ENCODE peak calls at places on chromosomes 1 and 21, in five cellular contexts. Q is endodermal cell, I is fibroblast of lung, H is astrocyte, U is IMR-90. F is an unnamed sample.

GRCh38 chr1:55067022-55067781 is 27.9 kb downstream of the PCSK9 start:
- DNase-seq in Q (peak; percentile 49), I (no peak), H (no peak), U (no peak), F (no peak)

GRCh38 chr1:22662318-22662717 is 9.3 kb downstream of the C1QB start:
- DNase-seq in Q (peak; percentile 92), I (no peak), H (no peak), U (no peak), F (peak; percentile 2)

GRCh38 chr1:58732087-58732486 is 32.2 kb upstream of the MYSM1 start:
- DNase-seq in Q (no peak), I (peak; percentile 65), H (peak; percentile 53), U (peak; percentile 57), F (no peak)

GRCh38 chr1:172277277-172277676 is 143.2 kb upstream of the C1orf105 start:
- DNase-seq in Q (no peak), I (peak; percentile 95), H (peak; percentile 94), U (peak; percentile 69), F (no peak)

GRCh38 chr1:216553766-216554165 is 130.5 kb upstream of the USH2A start:
- DNase-seq in Q (no peak), I (no peak), H (no peak), U (peak; percentile 62), F (no peak)

GRCh38 chr1:100461222-100461621 is 76.7 kb upstream of the GPR88 start:
- DNase-seq in Q (peak; percentile 52), I (peak; percentile 26), H (peak; percentile 22), U (no peak), F (no peak)

GRCh38 chr21:44710294-44710665 is 1.1 kb downstream of the TSPEAR start:
- DNase-seq in Q (peak; percentile 70), I (no peak), H (no peak), U (no peak), F (no peak)

GRCh38 chr1:224759570-224760562 is 143.7 kb downstream of the CNIH3 start:
- DNase-seq in Q (peak; percentile 13), I (no peak), H (no peak), U (no peak), F (no peak)

GRCh38 chr1:94755675-94756074 is 64.5 kb upstream of the SLC44A3 start:
- DNase-seq in Q (no peak), I (peak; percentile 97), H (peak; percentile 97), U (peak; percentile 99), F (no peak)

GRCh38 chr1:57111210-57111609 is 145.4 kb upstream of the C8B start:
- DNase-seq in Q (no peak), I (no peak), H (no peak), U (no peak), F (peak; percentile 59)

GRCh38 chr1:241828576-241828975 is 19.4 kb upstream of the EXO1 start:
- DNase-seq in Q (no peak), I (peak; percentile 59), H (peak; percentile 48), U (peak; percentile 54), F (peak; percentile 57)

GRCh38 chr1:173646656-173647055 is 11.5 kb downstream of the TEX50 start:
- DNase-seq in Q (no peak), I (no peak), H (no peak), U (no peak), F (no peak)

GRCh38 chr1:162562452-162562828 is 918 bp downstream of the UAP1 start:
- DNase-seq in Q (no peak), I (peak; percentile 73), H (peak; percentile 62), U (peak; percentile 65), F (peak; percentile 64)

GRCh38 chr1:45334308-45335245 is 5.4 kb upstream of the TOE1 start:
- DNase-seq in Q (peak; percentile 83), I (no peak), H (no peak), U (peak; percentile 16), F (no peak)

GRCh38 chr1:227540170-227541098 is 22.9 kb upstream of the ZNF678 start:
- DNase-seq in Q (no peak), I (no peak), H (no peak), U (no peak), F (no peak)

GRCh38 chr1:154955718-154956513 is at the start of gene PBXIP1:
- DNase-seq in Q (peak; percentile 97), I (peak; percentile 86), H (peak; percentile 78), U (peak; percentile 87), F (peak; percentile 85)

GRCh38 chr21:25963186-25963585 is 207.4 kb downstream of the APP start:
- DNase-seq in Q (no peak), I (peak; percentile 77), H (peak; percentile 72), U (peak; percentile 34), F (peak; percentile 80)
- H3K36me3 ChIP-seq in Q (peaks cover 60% of the 10 kb centered on the region), I (no peaks in the 10 kb centered on the region), H (no peaks in the 10 kb centered on the region), U (peaks cover 4% of the 10 kb centered on the region), F (peaks cover 7% of the 10 kb centered on the region)

GRCh38 chr1:150320667-150320978 is 710 bp upstream of the PRPF3 start:
- DNase-seq in Q (no peak), I (no peak), H (no peak), U (no peak), F (no peak)

GRCh38 chr1:150321826-150322166 is 463 bp downstream of the PRPF3 start:
- DNase-seq in Q (no peak), I (peak; percentile 3), H (no peak), U (no peak), F (no peak)

GRCh38 chr1:150322310-150322709 is 977 bp downstream of the PRPF3 start:
- DNase-seq in Q (no peak), I (no peak), H (no peak), U (peak; percentile 15), F (peak; percentile 62)
- H3K9ac ChIP-seq in Q (peak overlapping the region; percentile 81), I (no peak overlapping the region), H (peak overlapping the region; percentile 93), U (peak overlapping the region; percentile 97), F (peak overlapping the region; percentile 85)

DNA sequence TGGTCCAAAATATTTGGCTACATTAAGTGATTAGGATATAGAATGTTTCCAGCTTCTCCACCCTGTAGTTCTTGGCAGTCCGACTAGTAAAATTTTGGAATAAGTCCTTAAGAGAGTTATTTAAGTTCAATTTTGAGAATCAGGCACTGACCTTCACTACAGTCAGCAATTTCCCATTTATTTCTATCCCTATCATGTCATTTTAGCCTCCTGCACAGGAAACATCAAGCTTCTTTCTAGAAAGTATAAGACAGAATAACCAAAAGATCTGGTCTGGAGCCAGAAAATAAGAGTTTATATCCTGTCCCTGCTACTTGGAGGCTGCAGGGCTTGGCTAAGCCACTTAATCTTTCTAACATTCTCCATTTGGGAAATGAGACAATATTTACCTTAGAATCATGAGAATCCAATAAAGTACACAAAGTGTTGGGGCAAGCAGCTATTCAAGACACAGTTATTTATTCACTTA is 162.2 kb downstream of the DPYD start:
- DNase-seq in Q (no peak), I (peak; percentile 65), H (peak; percentile 63), U (no peak), F (no peak)
- H3K9me3 ChIP-seq in Q (peaks cover 6% of the 10 kb centered on the region), I (no peaks in the 10 kb centered on the region), H (peaks cover 4% of the 10 kb centered on the region), U (no peaks in the 10 kb centered on the region), F (peaks cover 2% of the 10 kb centered on the region)

DNA sequence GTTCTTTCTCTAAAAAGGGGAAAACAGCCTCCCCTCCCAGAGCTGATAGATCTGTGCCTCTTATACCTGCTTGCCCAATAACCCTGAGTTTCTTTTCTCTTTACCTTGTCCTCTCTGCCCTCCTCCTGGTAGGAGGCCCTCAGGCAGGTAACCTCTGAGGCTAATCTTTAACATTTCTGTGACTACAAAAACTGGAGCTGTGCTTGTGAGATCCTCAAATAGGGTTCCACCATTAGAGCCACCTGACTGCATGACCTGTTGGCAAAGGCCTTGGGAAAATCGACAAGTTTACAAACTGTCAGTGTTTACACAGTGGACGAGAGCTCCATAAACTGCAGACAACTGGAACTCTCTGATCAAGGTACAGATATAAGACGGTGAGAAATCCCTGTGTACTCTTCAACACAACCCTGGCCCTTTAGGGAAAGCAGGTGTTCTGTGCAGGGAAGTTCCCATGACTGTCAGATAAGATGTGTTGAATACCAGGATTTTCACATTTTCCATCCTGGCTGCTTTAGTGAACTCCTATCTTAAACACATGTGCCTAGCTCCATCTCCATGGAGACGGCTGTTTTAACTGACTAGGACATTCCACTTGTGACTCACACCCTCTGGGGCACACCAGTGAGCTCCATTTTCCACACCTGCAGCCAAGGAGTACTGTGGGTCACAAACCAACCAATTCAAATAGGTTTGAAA is 38.3 kb downstream of the ECE1 start:
- DNase-seq in Q (no peak), I (peak; percentile 98), H (peak; percentile 97), U (peak; percentile 96), F (peak; percentile 96)
- H3K36me3 ChIP-seq in Q (peaks cover 9% of the 10 kb centered on the region), I (peaks cover 27% of the 10 kb centered on the region), H (peaks cover 18% of the 10 kb centered on the region), U (peaks cover 36% of the 10 kb centered on the region), F (no peaks in the 10 kb centered on the region)

GRCh38 chr1:41013812-41014211 is 7.7 kb downstream of the SLFNL1 start:
- DNase-seq in Q (no peak), I (no peak), H (no peak), U (no peak), F (no peak)
- H3K9ac ChIP-seq in Q (no peak overlapping the region), I (no peak overlapping the region), H (no peak overlapping the region), U (no peak overlapping the region), F (no peak overlapping the region)

GRCh38 chr1:5428391-5428790 is 563.8 kb downstream of the NPHP4 start:
- DNase-seq in Q (no peak), I (no peak), H (no peak), U (no peak), F (no peak)

GRCh38 chr1:5430911-5431310 is 561.3 kb downstream of the NPHP4 start:
- DNase-seq in Q (no peak), I (no peak), H (no peak), U (no peak), F (no peak)

GRCh38 chr1:5436808-5437207 is 555.4 kb downstream of the NPHP4 start:
- DNase-seq in Q (no peak), I (no peak), H (no peak), U (no peak), F (no peak)

GRCh38 chr1:5430136-5430535 is 562.1 kb downstream of the NPHP4 start:
- DNase-seq in Q (no peak), I (no peak), H (no peak), U (no peak), F (no peak)

GRCh38 chr1:5432436-5432835 is 559.8 kb downstream of the NPHP4 start:
- DNase-seq in Q (no peak), I (no peak), H (no peak), U (no peak), F (no peak)
- H3K9me3 ChIP-seq in Q (no peaks in the 10 kb centered on the region), I (no peaks in the 10 kb centered on the region), H (peaks cover 4% of the 10 kb centered on the region), U (peaks cover 51% of the 10 kb centered on the region), F (peaks cover 12% of the 10 kb centered on the region)

DNA sequence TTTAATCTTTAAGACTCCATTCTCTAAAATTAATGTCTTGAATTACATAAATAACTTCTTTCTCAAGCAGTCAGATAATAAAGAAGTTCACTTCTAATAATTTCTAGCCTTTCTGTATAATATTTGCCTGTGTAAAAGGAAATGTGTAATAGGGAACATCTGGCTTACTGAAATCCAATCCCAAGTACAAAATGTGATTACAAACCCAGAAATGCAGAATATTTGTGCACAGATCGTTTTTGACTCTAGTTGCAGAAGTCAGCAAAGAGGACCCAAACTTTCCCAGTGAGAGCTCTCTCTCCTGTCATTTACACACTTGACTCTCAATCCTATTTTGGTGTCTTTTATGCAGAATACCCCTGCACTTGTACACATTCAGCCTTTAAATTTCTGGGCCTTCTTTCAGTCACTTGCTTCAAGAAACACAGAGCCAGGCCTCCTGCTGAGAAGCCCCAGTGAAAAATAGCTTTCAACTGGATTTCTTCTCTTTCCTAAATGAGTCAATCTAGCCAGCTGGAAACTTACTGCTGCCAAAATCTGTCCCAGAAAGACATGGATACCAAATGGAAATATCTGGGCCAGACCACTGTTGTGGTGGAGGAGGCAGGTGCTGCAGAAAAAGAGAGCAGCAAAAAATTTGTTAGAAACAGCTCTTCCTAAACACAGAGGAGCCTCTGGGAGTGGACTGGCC is 68.5 kb upstream of the ADAM30 start:
- DNase-seq in Q (no peak), I (peak; percentile 90), H (peak; percentile 86), U (peak; percentile 81), F (no peak)
- H3K36me3 ChIP-seq in Q (peaks cover 57% of the 10 kb centered on the region), I (peaks cover 15% of the 10 kb centered on the region), H (peaks cover 39% of the 10 kb centered on the region), U (peaks cover 30% of the 10 kb centered on the region), F (peaks cover 43% of the 10 kb centered on the region)

GRCh38 chr1:25054526-25054925 is 124.5 kb upstream of the RUNX3 start:
- DNase-seq in Q (no peak), I (no peak), H (no peak), U (no peak), F (no peak)
- H3K9ac ChIP-seq in Q (no peak overlapping the region), I (no peak overlapping the region), H (no peak overlapping the region), U (no peak overlapping the region), F (no peak overlapping the region)